ENCODE peak calls at places on chromosomes 7 and 10, in six cellular contexts. V, Q, D, A, E and U are unnamed samples.

GRCh38 chr10:58143944-58144343 is 123.8 kb downstream of the IPMK start:
- DNase-seq in V (no peak), Q (no peak), D (peak), A (no peak), E (no peak), U (no peak)

GRCh38 chr10:133012573-133013359 is 70.4 kb upstream of the CFAP46 start:
- DNase-seq in V (no peak), Q (no peak), D (no peak), A (no peak), E (peak), U (no peak)

GRCh38 chr10:26367771-26368170 is 70.4 kb upstream of the APBB1IP start:
- DNase-seq in V (peak), Q (peak), D (peak), A (peak), E (no peak), U (peak)

GRCh38 chr7:22627136-22627535 is 99.9 kb upstream of the IL6 start:
- DNase-seq in V (no peak), Q (no peak), D (peak), A (no peak), E (no peak), U (peak)

GRCh38 chr10:128852902-128853301 is 614.1 kb upstream of the MGMT start:
- DNase-seq in V (no peak), Q (no peak), D (no peak), A (no peak), E (no peak), U (no peak)

GRCh38 chr7:75813084-75813483 is 522 bp downstream of the CCL24 start:
- DNase-seq in V (no peak), Q (no peak), D (no peak), A (no peak), E (no peak), U (no peak)

GRCh38 chr10:75508239-75508813 is 76.9 kb downstream of the LRMDA start:
- DNase-seq in V (no peak), Q (no peak), D (peak), A (peak), E (no peak), U (no peak)

GRCh38 chr10:110389250-110389649 is 84.5 kb upstream of the SMNDC1 start:
- DNase-seq in V (no peak), Q (no peak), D (peak), A (no peak), E (no peak), U (no peak)

GRCh38 chr7:73865738-73866445 is 4.9 kb downstream of the TMEM270 start:
- DNase-seq in V (no peak), Q (no peak), D (peak), A (no peak), E (no peak), U (no peak)

GRCh38 chr7:67663644-67664043 is 667.0 kb downstream of the TYW1 start:
- DNase-seq in V (no peak), Q (no peak), D (no peak), A (no peak), E (no peak), U (no peak)

GRCh38 chr10:5565671-5566581 is 41.2 kb downstream of the CALML3 start:
- DNase-seq in V (no peak), Q (no peak), D (peak), A (peak), E (no peak), U (no peak)

GRCh38 chr7:70582921-70583895 is 548.7 kb upstream of the GALNT17 start:
- DNase-seq in V (no peak), Q (no peak), D (no peak), A (no peak), E (no peak), U (no peak)

GRCh38 chr10:131556061-131556896 is 244.8 kb upstream of the TCERG1L start:
- DNase-seq in V (no peak), Q (no peak), D (no peak), A (no peak), E (no peak), U (no peak)

GRCh38 chr10:30528427-30528782 is 94.4 kb downstream of the MAP3K8 start:
- DNase-seq in V (no peak), Q (no peak), D (no peak), A (no peak), E (no peak), U (no peak)

GRCh38 chr7:104017001-104017400 is 27.5 kb upstream of the RELN start:
- DNase-seq in V (no peak), Q (no peak), D (no peak), A (no peak), E (no peak), U (no peak)

GRCh38 chr7:5643280-5643679 is 138.2 kb downstream of the RNF216 start:
- DNase-seq in V (no peak), Q (no peak), D (peak), A (no peak), E (no peak), U (no peak)

GRCh38 chr7:157183832-157184231 is 45.1 kb downstream of the UBE3C start:
- DNase-seq in V (no peak), Q (no peak), D (no peak), A (no peak), E (no peak), U (no peak)

GRCh38 chr7:44638611-44639557 is 32.5 kb downstream of the OGDH start:
- DNase-seq in V (peak), Q (no peak), D (peak), A (no peak), E (peak), U (no peak)

GRCh38 chr7:114977277-114977676 is 55.4 kb downstream of the MDFIC start:
- DNase-seq in V (no peak), Q (no peak), D (no peak), A (no peak), E (no peak), U (no peak)

GRCh38 chr10:13809447-13809846 is 222.7 kb downstream of the PRPF18 start:
- DNase-seq in V (no peak), Q (no peak), D (no peak), A (no peak), E (no peak), U (no peak)

GRCh38 chr10:86400705-86401587 is 34.4 kb upstream of the GRID1 start:
- DNase-seq in V (no peak), Q (peak), D (peak), A (no peak), E (no peak), U (no peak)

GRCh38 chr10:42990016-42990720 is 86.7 kb upstream of the RET start:
- DNase-seq in V (no peak), Q (no peak), D (no peak), A (no peak), E (no peak), U (no peak)

GRCh38 chr10:16745061-16745460 is 72.2 kb downstream of the RSU1 start:
- DNase-seq in V (no peak), Q (no peak), D (no peak), A (no peak), E (no peak), U (peak)

GRCh38 chr10:79207096-79207357 is 138.3 kb downstream of the ZMIZ1 start:
- DNase-seq in V (no peak), Q (no peak), D (no peak), A (no peak), E (no peak), U (no peak)

GRCh38 chr10:775245-776075 is 86.0 kb upstream of the DIP2C start:
- DNase-seq in V (no peak), Q (no peak), D (peak), A (no peak), E (no peak), U (peak)

GRCh38 chr7:18499407-18500197 is 4.1 kb downstream of the HDAC9 start:
- DNase-seq in V (no peak), Q (no peak), D (no peak), A (no peak), E (no peak), U (no peak)

GRCh38 chr10:62166331-62167154 is 102.1 kb downstream of the RTKN2 start:
- DNase-seq in V (peak), Q (no peak), D (no peak), A (peak), E (peak), U (no peak)

GRCh38 chr7:145123502-145123901 is 287.6 kb upstream of the TPK1 start:
- DNase-seq in V (no peak), Q (no peak), D (no peak), A (no peak), E (no peak), U (no peak)

GRCh38 chr10:31147220-31147608 is 115.5 kb upstream of the ZNF438 start:
- DNase-seq in V (peak), Q (no peak), D (peak), A (no peak), E (no peak), U (no peak)

GRCh38 chr7:94030634-94031033 is 26.5 kb upstream of the BET1 start:
- DNase-seq in V (no peak), Q (no peak), D (no peak), A (no peak), E (no peak), U (no peak)

GRCh38 chr10:86957471-86958108 is at the start of gene MMRN2:
- DNase-seq in V (no peak), Q (no peak), D (peak), A (no peak), E (no peak), U (no peak)

GRCh38 chr10:109933984-109934565 is 10.8 kb upstream of the XPNPEP1 start:
- DNase-seq in V (no peak), Q (no peak), D (no peak), A (no peak), E (no peak), U (no peak)

DNA sequence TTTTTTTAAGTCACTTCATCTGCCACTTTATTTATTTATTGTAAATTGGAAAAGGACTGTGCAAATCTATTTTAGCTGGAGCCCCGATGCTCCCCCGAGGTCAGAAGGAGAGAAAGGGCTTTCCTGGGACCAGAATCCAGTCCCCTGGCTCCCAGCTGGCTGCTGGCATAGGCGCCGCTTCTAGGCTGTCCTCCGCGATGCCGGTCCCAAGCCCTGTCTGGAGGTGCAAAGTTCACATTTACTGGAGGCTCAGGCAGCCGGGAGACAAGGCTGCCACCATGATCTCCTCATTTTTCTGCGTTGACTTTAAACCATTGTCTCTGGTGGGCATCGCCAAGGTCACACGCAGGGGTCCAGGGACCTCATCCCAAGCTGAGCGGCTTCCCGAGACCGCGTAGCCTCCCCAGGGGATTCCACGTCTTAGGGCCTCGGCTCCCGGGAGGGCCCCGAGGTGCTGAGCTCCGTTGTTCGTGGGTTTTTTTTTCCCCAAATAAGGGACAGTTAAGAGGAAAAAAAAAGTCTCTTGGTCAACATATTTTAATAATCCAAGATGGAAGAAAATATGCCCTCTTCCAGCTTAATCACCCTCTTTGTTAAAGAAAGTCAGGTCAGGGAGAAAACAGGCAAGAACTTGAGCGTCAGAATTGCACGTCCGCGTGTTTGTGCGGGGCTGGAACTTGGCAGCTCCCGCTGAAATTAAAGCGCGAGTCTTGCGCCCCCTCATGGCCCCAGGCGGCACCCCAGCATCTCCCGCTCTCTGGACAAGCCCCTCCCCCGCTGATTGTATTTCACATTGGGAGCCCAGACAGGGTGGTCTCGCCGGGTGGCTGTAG is 11.9 kb downstream of the RGR start:
- DNase-seq in V (no peak), Q (peak), D (peak), A (no peak), E (no peak), U (peak)
- TF ChIP-seq CTCF in V (peak), Q (peak), D (peak), A (peak), E (no peak), U (peak)

GRCh38 chr7:130393095-130393494 is 12.8 kb downstream of the CPA1 start:
- DNase-seq in V (no peak), Q (no peak), D (peak), A (no peak), E (no peak), U (no peak)
- TF ChIP-seq CTCF in V (no peak), Q (no peak), D (no peak), A (no peak), E (no peak), U (no peak)

GRCh38 chr7:151232272-151233110 is at the start of gene CHPF2:
- DNase-seq in V (no peak), Q (peak), D (peak), A (no peak), E (peak), U (no peak)

GRCh38 chr7:151231964-151232271 is 365 bp upstream of the CHPF2 start:
- DNase-seq in V (no peak), Q (no peak), D (no peak), A (no peak), E (no peak), U (no peak)

GRCh38 chr7:151235091-151235787 is 3.0 kb downstream of the CHPF2 start:
- DNase-seq in V (no peak), Q (no peak), D (no peak), A (no peak), E (no peak), U (no peak)

GRCh38 chr7:151233804-151234203 is 1.5 kb downstream of the CHPF2 start:
- DNase-seq in V (no peak), Q (no peak), D (no peak), A (no peak), E (no peak), U (no peak)

GRCh38 chr7:151233111-151233701 is 923 bp downstream of the CHPF2 start:
- DNase-seq in V (peak), Q (no peak), D (peak), A (no peak), E (no peak), U (no peak)
- TF ChIP-seq CTCF in V (no peak), Q (no peak), D (no peak), A (no peak), E (no peak), U (no peak)

GRCh38 chr10:77910524-77911145 is 15.9 kb downstream of the DLG5 start:
- DNase-seq in V (no peak), Q (no peak), D (no peak), A (no peak), E (no peak), U (no peak)

GRCh38 chr10:77909755-77910375 is 16.7 kb downstream of the DLG5 start:
- DNase-seq in V (no peak), Q (no peak), D (peak), A (peak), E (no peak), U (peak)

GRCh38 chr10:77906863-77907861 is 19.4 kb downstream of the DLG5 start:
- DNase-seq in V (no peak), Q (no peak), D (no peak), A (no peak), E (no peak), U (no peak)

GRCh38 chr10:77909021-77909754 is 17.4 kb downstream of the DLG5 start:
- DNase-seq in V (no peak), Q (no peak), D (peak), A (no peak), E (no peak), U (no peak)

GRCh38 chr10:77907900-77908717 is 18.4 kb downstream of the DLG5 start:
- DNase-seq in V (no peak), Q (no peak), D (no peak), A (no peak), E (no peak), U (no peak)
- TF ChIP-seq CTCF in V (peak), Q (peak), D (no peak), A (no peak), E (no peak), U (peak)

GRCh38 chr10:88895252-88895651 is 15.2 kb downstream of the STAMBPL1 start:
- DNase-seq in V (no peak), Q (no peak), D (no peak), A (no peak), E (no peak), U (no peak)
- TF ChIP-seq CTCF in V (no peak), Q (no peak), D (no peak), A (no peak), E (no peak), U (no peak)

DNA sequence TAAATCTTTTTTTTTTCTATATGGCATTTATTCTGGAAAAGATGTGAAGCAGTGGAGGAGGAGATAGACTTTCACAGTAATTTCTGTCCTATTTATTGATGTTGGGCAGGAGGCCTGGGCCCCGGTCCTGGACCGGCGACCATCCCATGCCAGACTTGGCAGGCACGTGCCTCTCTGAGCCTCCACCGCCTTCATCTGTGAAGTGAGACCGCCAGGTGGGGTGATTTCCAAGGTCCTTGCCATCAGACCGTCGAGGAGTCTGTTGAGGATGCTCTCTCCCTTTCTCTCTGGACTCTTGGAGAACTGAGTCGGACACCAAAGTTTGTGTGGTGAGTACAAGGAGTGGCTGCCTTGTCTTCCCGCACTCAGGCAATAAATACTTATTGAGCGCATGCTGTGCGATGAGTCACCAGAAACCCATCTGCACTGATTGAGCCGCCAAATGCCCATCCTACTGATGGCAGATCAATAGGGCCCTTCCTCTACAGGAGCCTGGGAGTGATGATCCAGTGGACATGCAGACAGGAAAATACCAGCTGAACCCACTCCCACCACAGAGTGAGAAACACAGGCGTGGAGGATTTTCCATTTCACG is 11.3 kb upstream of the PRKAG2 start:
- DNase-seq in V (no peak), Q (no peak), D (no peak), A (no peak), E (no peak), U (no peak)
- TF ChIP-seq CTCF in V (no peak), Q (no peak), D (no peak), A (no peak), E (no peak), U (no peak)

DNA sequence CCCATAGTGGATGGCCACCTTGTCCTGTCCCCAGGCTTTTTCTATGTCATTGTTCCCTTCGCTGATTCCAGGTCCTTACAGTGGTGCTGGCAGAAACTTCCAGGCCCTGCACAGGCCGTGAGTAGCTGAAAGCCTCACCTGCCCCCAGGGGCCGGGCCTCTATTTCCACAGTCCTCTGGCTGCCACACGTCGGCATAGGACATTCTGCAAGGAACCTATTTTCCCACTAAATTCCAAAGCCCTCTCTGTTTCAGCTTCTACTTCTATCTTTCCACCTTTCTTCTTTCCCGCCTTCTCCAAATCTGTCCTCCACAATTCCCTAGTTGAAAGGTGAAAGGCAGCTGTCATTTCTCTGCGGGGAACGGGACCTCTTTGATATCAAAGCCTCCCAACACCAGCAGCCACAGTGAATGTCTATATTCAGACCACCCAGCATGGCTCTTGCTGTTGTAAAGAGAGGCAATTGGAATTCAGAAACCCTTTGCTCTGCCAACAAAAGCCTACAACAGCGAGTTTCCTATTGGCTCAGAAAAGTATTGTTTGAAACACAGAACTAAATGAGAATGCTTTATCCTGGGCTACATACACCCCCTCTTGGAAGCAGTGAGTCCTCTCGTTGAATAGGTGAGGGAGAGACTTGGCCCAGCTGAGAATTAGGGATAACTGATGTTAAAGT is 607.7 kb downstream of the GALNT17 start:
- DNase-seq in V (no peak), Q (no peak), D (no peak), A (no peak), E (no peak), U (no peak)
- TF ChIP-seq CTCF in V (no peak), Q (no peak), D (no peak), A (no peak), E (no peak), U (no peak)

GRCh38 chr10:101780187-101780817 is 2.9 kb downstream of the NPM3 start:
- DNase-seq in V (no peak), Q (no peak), D (no peak), A (no peak), E (no peak), U (no peak)
- TF ChIP-seq CTCF in V (no peak), Q (no peak), D (no peak), A (no peak), E (no peak), U (no peak)

DNA sequence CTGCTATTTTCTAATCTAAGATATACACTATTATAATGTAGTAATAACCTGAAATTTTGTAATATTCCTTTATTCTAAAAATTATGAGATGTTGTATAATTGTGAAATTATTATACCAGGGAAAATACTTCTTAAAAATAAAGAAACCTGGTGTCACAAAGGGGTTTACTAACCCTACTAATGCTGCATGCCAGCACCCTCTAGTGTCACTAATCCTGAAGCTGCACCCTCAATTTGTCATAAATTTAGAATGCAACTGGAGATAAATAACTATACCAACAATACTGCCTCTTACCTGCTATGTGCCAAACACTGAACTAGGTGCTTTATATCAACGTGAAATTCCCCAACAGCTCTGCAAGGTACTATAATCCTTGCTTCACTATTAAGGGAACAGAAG is 30.8 kb downstream of the TM9SF3 start:
- DNase-seq in V (no peak), Q (no peak), D (peak), A (no peak), E (no peak), U (no peak)
- TF ChIP-seq CTCF in V (peak), Q (peak), D (peak), A (peak), E (no peak), U (peak)